ENCODE peak calls at places on chromosomes 6 and 20, in four cellular contexts. One of them, this sample, is unnamed.

GRCh38 chr6:12012231-12012565 is at the start of gene HIVEP1:
- DNase-seq in HepG2: no peak
- DNase-seq in IMR-90: no peak
- DNase-seq in A549: no peak
- DNase-seq in this sample: peak

GRCh38 chr20:58088625-58089024 is 139.8 kb downstream of the ANKRD60 start:
- DNase-seq in HepG2: no peak
- DNase-seq in IMR-90: no peak
- DNase-seq in A549: no peak
- DNase-seq in this sample: no peak

GRCh38 chr20:13348301-13349239 is 127.5 kb downstream of the ISM1 start:
- DNase-seq in HepG2: no peak
- DNase-seq in IMR-90: peak
- DNase-seq in A549: no peak
- DNase-seq in this sample: no peak

GRCh38 chr6:112218563-112218962 is 35.8 kb downstream of the LAMA4 start:
- DNase-seq in HepG2: no peak
- DNase-seq in IMR-90: no peak
- DNase-seq in A549: no peak
- DNase-seq in this sample: no peak

GRCh38 chr20:11261533-11262000 is 587.8 kb upstream of the JAG1 start:
- DNase-seq in HepG2: no peak
- DNase-seq in IMR-90: peak
- DNase-seq in A549: no peak
- DNase-seq in this sample: no peak

GRCh38 chr20:43751167-43752050 is 24.6 kb upstream of the GTSF1L start:
- DNase-seq in HepG2: no peak
- DNase-seq in IMR-90: peak
- DNase-seq in A549: no peak
- DNase-seq in this sample: no peak

GRCh38 chr6:158164564-158164963 is 3.5 kb downstream of the SERAC1 start:
- DNase-seq in HepG2: no peak
- DNase-seq in IMR-90: no peak
- DNase-seq in A549: no peak
- DNase-seq in this sample: no peak

GRCh38 chr20:63652192-63652980 is 838 bp downstream of the STMN3 start:
- DNase-seq in HepG2: peak
- DNase-seq in IMR-90: no peak
- DNase-seq in A549: no peak
- DNase-seq in this sample: peak

GRCh38 chr20:4136078-4136966 is 121.0 kb upstream of the RNF24 start:
- DNase-seq in HepG2: peak
- DNase-seq in IMR-90: peak
- DNase-seq in A549: peak
- DNase-seq in this sample: no peak

GRCh38 chr6:149869275-149869892 is 5.2 kb upstream of the LRP11 start:
- DNase-seq in HepG2: no peak
- DNase-seq in IMR-90: no peak
- DNase-seq in A549: no peak
- DNase-seq in this sample: no peak

GRCh38 chr6:125859691-125860210 is 69.0 kb downstream of the NCOA7 start:
- DNase-seq in HepG2: no peak
- DNase-seq in IMR-90: peak
- DNase-seq in A549: no peak
- DNase-seq in this sample: no peak

GRCh38 chr6:39056681-39057080 is 8.1 kb downstream of the GLP1R start:
- DNase-seq in HepG2: no peak
- DNase-seq in IMR-90: no peak
- DNase-seq in A549: no peak
- DNase-seq in this sample: no peak

GRCh38 chr6:80502871-80503270 is 396.4 kb downstream of the BCKDHB start:
- DNase-seq in HepG2: no peak
- DNase-seq in IMR-90: no peak
- DNase-seq in A549: no peak
- DNase-seq in this sample: no peak

GRCh38 chr20:53872561-53873248 is 197.7 kb downstream of the BCAS1 start:
- DNase-seq in HepG2: no peak
- DNase-seq in IMR-90: peak
- DNase-seq in A549: no peak
- DNase-seq in this sample: no peak

GRCh38 chr6:30780642-30780920 is 36.2 kb upstream of the IER3 start:
- DNase-seq in HepG2: no peak
- DNase-seq in IMR-90: no peak
- DNase-seq in A549: no peak
- DNase-seq in this sample: no peak

GRCh38 chr6:30779850-30780641 is 35.7 kb upstream of the IER3 start:
- DNase-seq in HepG2: no peak
- DNase-seq in IMR-90: no peak
- DNase-seq in A549: no peak
- DNase-seq in this sample: no peak

GRCh38 chr6:30781697-30782424 is 37.5 kb upstream of the IER3 start:
- DNase-seq in HepG2: peak
- DNase-seq in IMR-90: peak
- DNase-seq in A549: peak
- DNase-seq in this sample: peak

GRCh38 chr6:30781362-30781696 is 37.0 kb upstream of the IER3 start:
- DNase-seq in HepG2: no peak
- DNase-seq in IMR-90: no peak
- DNase-seq in A549: no peak
- DNase-seq in this sample: no peak

DNA sequence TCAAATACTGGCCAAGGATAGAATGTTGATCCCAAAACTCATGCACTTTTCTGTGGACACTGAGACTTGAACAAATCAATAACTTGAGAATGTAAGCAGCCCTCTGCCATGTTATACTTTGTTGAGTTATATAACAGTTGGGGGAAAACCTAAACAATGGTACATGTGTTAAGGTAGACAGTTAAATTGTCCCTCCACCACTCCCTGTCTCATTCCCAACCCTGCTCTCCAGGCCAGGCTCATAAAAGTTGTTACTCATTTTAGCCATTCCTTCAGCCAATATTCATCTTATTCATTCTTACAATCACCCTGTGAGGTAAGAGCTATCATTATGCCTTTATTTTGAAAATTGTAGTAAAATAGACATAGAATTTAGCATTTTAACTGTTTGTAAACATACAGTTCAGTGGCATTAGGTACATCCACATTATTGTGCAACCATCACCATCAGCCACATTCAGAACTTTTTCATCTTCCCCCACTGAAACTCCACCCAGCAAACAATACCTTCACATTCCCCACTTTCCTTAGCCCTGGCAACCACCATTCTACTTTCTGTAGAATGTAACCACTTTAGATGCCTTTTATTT is 38.2 kb upstream of the IER3 start:
- DNase-seq in HepG2: peak
- DNase-seq in IMR-90: peak
- DNase-seq in A549: peak
- DNase-seq in this sample: no peak
- TF ChIP-seq MAZ in HepG2: no peak
- TF ChIP-seq MAZ in IMR-90: no peak
- TF ChIP-seq MAZ in A549: no peak
- TF ChIP-seq MAZ in this sample: no peak

GRCh38 chr6:17268114-17268513 is 13.0 kb upstream of the RBM24 start:
- DNase-seq in HepG2: no peak
- DNase-seq in IMR-90: peak
- DNase-seq in A549: no peak
- DNase-seq in this sample: no peak

GRCh38 chr6:17271628-17272027 is 9.5 kb upstream of the RBM24 start:
- DNase-seq in HepG2: peak
- DNase-seq in IMR-90: no peak
- DNase-seq in A549: no peak
- DNase-seq in this sample: no peak

GRCh38 chr6:17265570-17265969 is 15.6 kb upstream of the RBM24 start:
- DNase-seq in HepG2: no peak
- DNase-seq in IMR-90: no peak
- DNase-seq in A549: no peak
- DNase-seq in this sample: no peak

GRCh38 chr6:17267586-17267985 is 13.6 kb upstream of the RBM24 start:
- DNase-seq in HepG2: no peak
- DNase-seq in IMR-90: no peak
- DNase-seq in A549: no peak
- DNase-seq in this sample: no peak

DNA sequence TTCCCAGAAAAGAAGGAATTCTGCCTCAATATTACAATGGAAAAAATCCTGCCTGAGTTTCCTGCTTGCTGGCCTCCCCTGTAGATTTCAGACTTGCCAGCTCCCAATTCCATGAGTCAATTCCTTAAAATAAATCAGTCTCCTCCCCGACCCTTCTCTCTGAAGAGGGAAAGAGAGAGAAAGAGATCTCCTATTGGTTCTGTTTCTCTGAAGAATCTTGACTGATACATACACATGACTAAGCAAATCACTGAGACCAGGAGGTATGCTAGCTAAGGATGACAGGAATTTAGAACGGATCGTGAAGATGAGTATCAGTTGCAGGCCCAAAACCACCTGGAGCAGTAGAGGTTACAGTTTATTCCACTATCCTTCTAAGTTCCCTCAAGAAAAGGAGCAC is 11.3 kb upstream of the RBM24 start:
- DNase-seq in HepG2: no peak
- DNase-seq in IMR-90: peak
- DNase-seq in A549: no peak
- DNase-seq in this sample: no peak
- TF ChIP-seq MAZ in HepG2: no peak
- TF ChIP-seq MAZ in IMR-90: no peak
- TF ChIP-seq MAZ in A549: no peak
- TF ChIP-seq MAZ in this sample: no peak

DNA sequence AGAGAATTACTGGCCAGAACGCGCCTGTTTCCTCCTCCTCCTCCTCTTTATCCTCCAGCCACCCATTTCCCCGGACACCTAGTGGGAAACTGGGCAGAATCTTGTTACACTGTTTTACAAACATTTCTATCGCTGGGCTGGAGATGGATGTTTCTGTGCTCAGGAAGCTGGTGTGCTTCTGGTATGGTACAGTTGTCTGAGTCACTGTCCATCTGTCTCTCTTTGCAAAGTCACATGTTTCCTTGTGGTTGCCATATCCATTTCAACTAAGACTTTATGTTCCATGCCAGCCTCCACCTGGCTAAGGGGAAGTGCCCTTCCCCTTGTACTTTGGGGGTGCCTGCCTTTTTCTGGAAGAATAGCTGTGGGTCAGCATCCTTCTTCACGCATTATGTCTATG is 52.9 kb upstream of the SLC22A16 start:
- DNase-seq in HepG2: no peak
- DNase-seq in IMR-90: peak
- DNase-seq in A549: no peak
- DNase-seq in this sample: no peak
- TF ChIP-seq MAZ in HepG2: no peak
- TF ChIP-seq MAZ in IMR-90: no peak
- TF ChIP-seq MAZ in A549: no peak
- TF ChIP-seq MAZ in this sample: no peak

GRCh38 chr6:138036955-138037592 is 70.1 kb downstream of the PERP start:
- DNase-seq in HepG2: no peak
- DNase-seq in IMR-90: peak
- DNase-seq in A549: no peak
- DNase-seq in this sample: no peak

GRCh38 chr6:138034229-138034628 is 73.0 kb downstream of the PERP start:
- DNase-seq in HepG2: peak
- DNase-seq in IMR-90: no peak
- DNase-seq in A549: no peak
- DNase-seq in this sample: no peak

GRCh38 chr6:138035070-138035469 is 72.1 kb downstream of the PERP start:
- DNase-seq in HepG2: no peak
- DNase-seq in IMR-90: no peak
- DNase-seq in A549: no peak
- DNase-seq in this sample: no peak

GRCh38 chr6:138036111-138036510 is 71.1 kb downstream of the PERP start:
- DNase-seq in HepG2: no peak
- DNase-seq in IMR-90: no peak
- DNase-seq in A549: no peak
- DNase-seq in this sample: peak

DNA sequence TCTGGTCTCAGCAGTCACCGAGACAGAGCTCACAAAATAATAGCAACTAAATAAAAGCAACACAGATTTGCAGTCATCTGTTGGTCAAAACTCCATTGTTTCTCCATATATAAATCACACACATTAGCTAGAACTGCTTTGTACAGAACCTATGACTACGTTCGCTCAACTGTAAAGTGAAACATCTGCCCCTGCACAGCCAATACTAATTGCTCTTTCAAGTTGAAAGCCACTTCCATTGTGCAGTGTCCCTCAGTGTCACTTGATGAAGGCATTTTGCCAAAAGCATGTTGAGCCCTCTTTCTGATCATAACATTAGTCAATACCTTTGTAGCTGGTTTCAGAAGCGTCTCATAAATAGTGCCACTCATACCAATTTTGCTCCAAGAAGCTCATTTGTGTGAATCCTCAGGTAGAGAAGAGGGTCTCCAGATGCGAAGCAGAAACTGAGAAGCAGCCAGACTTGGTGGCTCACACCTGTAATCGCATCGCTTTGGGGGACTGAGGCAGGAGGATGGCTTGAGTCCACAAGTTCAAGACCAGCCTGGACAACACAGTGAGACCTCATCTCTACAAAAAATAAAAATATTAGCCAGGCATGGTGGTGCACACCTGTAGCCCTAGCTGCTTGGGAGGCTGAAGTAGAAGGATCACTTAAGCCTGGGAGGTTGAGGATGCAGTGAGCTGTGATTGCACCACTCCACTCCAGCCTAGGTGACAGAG is 68.9 kb downstream of the PERP start:
- DNase-seq in HepG2: no peak
- DNase-seq in IMR-90: no peak
- DNase-seq in A549: no peak
- DNase-seq in this sample: no peak
- TF ChIP-seq MAZ in HepG2: no peak
- TF ChIP-seq MAZ in IMR-90: no peak
- TF ChIP-seq MAZ in A549: no peak
- TF ChIP-seq MAZ in this sample: no peak

GRCh38 chr6:105204331-105204730 is 24.5 kb upstream of the POPDC3 start:
- DNase-seq in HepG2: no peak
- DNase-seq in IMR-90: peak
- DNase-seq in A549: no peak
- DNase-seq in this sample: no peak
- TF ChIP-seq MAZ in HepG2: no peak
- TF ChIP-seq MAZ in IMR-90: no peak
- TF ChIP-seq MAZ in A549: no peak
- TF ChIP-seq MAZ in this sample: no peak